ENCODE peak calls at places on chromosomes 12 and 14, in nine cellular contexts. E is prostate gland; U is left ventricle myocardium inferior; K is body of pancreas; Q is lung; X is ascending aorta; Y is K562; B is CD8-positive, alpha-beta T cell; G is tibial artery. T is an unnamed sample.

GRCh38 chr14:95326987-95327386 is 7.3 kb upstream of the CLMN start:
- DNase-seq in E (no peak), U (no peak), K (no peak), Q (no peak), X (no peak), Y (no peak), B (no peak), G (peak; percentile 1), T (no peak)

GRCh38 chr14:62768753-62769152 is 276.5 kb downstream of the KCNH5 start:
- DNase-seq in E (no peak), U (no peak), K (no peak), Q (no peak), X (no peak), Y (no peak), B (no peak), G (no peak), T (no peak)

GRCh38 chr12:93908846-93909592 is 231.8 kb downstream of the CRADD start:
- DNase-seq in E (no peak), U (peak; percentile 40), K (no peak), Q (no peak), X (no peak), Y (no peak), B (no peak), G (no peak), T (no peak)

GRCh38 chr12:5258498-5258897 is 173.4 kb upstream of the NTF3 start:
- DNase-seq in E (peak; percentile 72), U (no peak), K (no peak), Q (no peak), X (no peak), Y (no peak), B (no peak), G (peak; percentile 69), T (no peak)

GRCh38 chr12:70271025-70271424 is 27.8 kb downstream of the CNOT2 start:
- DNase-seq in E (no peak), U (no peak), K (no peak), Q (no peak), X (no peak), Y (no peak), B (no peak), G (no peak), T (no peak)

GRCh38 chr12:75694891-75695290 is 183.5 kb upstream of the KRR1 start:
- DNase-seq in E (no peak), U (no peak), K (no peak), Q (no peak), X (no peak), Y (no peak), B (no peak), G (no peak), T (no peak)

GRCh38 chr14:91980157-91980556 is 32.7 kb upstream of the FBLN5 start:
- DNase-seq in E (no peak), U (no peak), K (no peak), Q (no peak), X (no peak), Y (peak; percentile 11), B (no peak), G (no peak), T (no peak)

GRCh38 chr14:90698379-90698869 is 117.8 kb downstream of the TTC7B start:
- DNase-seq in E (no peak), U (peak; percentile 78), K (peak; percentile 39), Q (no peak), X (no peak), Y (no peak), B (no peak), G (peak; percentile 87), T (no peak)

GRCh38 chr12:120971299-120972180 is 6.8 kb upstream of the HNF1A start:
- DNase-seq in E (peak; percentile 28), U (no peak), K (peak; percentile 29), Q (no peak), X (no peak), Y (peak; percentile 69), B (peak; percentile 11), G (no peak), T (no peak)

GRCh38 chr12:104873374-104873773 is 84.7 kb downstream of the SLC41A2 start:
- DNase-seq in E (no peak), U (no peak), K (no peak), Q (no peak), X (no peak), Y (peak; percentile 14), B (no peak), G (no peak), T (no peak)

GRCh38 chr12:59408431-59408830 is 187.4 kb upstream of the SLC16A7 start:
- DNase-seq in E (no peak), U (no peak), K (no peak), Q (no peak), X (no peak), Y (no peak), B (no peak), G (no peak), T (no peak)

GRCh38 chr14:22839159-22839779 is 2.9 kb downstream of the MMP14 start:
- DNase-seq in E (peak; percentile 63), U (no peak), K (no peak), Q (no peak), X (no peak), Y (no peak), B (no peak), G (peak; percentile 90), T (no peak)

GRCh38 chr12:52334185-52334584 is 13.0 kb upstream of the KRT83 start:
- DNase-seq in E (no peak), U (no peak), K (no peak), Q (no peak), X (no peak), Y (no peak), B (no peak), G (no peak), T (no peak)

DNA sequence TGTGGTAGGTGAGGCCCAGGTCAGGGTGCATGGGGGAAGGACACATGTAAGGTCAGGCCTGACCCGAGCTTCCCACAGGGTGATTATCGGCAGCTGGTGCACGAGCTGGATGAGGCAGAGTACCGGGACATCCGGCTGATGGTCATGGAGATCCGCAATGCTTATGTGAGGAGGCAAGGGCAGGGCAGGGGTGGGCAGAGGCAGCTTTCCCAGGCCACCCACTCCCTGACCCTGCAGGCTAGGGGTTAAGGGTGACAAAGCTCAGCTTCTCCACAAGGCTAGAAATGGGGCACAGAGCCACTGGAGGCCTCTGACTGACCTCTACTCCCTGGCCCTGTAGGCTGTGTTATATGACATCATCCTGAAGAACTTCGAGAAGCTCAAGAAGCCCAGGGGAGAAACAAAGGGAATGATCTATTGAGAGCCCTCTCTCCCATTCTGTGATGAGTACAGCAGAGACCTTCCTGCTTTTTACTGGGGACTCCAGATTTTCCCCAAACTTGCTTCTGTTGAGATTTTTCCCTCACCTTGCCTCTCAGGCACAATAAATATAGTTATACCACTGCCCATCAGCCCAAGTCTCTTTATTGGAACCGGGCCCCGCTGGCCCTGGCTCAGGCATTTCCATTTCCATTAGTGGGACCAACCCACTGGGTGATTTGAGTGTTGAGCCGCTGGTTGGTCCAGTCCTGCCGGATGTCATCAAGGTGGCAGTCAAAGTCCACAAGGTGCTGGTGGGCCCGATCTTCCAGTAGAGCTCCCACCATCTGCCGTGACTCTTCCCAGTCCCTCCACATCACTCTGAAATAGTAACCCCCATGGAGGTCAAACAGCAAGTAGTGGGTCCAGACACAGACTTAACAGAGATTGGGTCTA is 2.6 kb downstream of the PSME1 start:
- DNase-seq in E (no peak), U (no peak), K (no peak), Q (no peak), X (no peak), Y (no peak), B (no peak), G (no peak), T (no peak)
- H3K4me1 ChIP-seq in E (peaks cover 8% of the 10 kb centered on the region), U (peaks cover 70% of the 10 kb centered on the region), K (peaks cover 46% of the 10 kb centered on the region), Q (no peaks in the 10 kb centered on the region), X (peaks cover 9% of the 10 kb centered on the region), Y (peaks cover 19% of the 10 kb centered on the region), B (peaks cover 44% of the 10 kb centered on the region), G (peaks cover 32% of the 10 kb centered on the region), T (peaks cover 39% of the 10 kb centered on the region)

GRCh38 chr14:73744874-73745529 is 30.8 kb upstream of the PNMA1 start:
- DNase-seq in E (peak; percentile 56), U (no peak), K (no peak), Q (peak; percentile 59), X (no peak), Y (no peak), B (no peak), G (no peak), T (no peak)
- H3K4me3 ChIP-seq in E (no peak overlapping the region), U (no peak overlapping the region), K (no peak overlapping the region), Q (no peak overlapping the region), X (no peak overlapping the region), Y (no peak overlapping the region), B (no peak overlapping the region), G (no peak overlapping the region), T (peak overlapping the region; percentile 62)

GRCh38 chr12:122837306-122838265 is 2.3 kb downstream of the HIP1R start:
- DNase-seq in E (no peak), U (no peak), K (peak; percentile 77), Q (no peak), X (no peak), Y (peak; percentile 29), B (no peak), G (no peak), T (no peak)

GRCh38 chr12:122836027-122836921 is 1.0 kb downstream of the HIP1R start:
- DNase-seq in E (peak; percentile 81), U (no peak), K (peak; percentile 70), Q (no peak), X (no peak), Y (peak; percentile 71), B (peak; percentile 40), G (peak; percentile 64), T (no peak)

GRCh38 chr12:122840580-122841513 is 5.6 kb downstream of the HIP1R start:
- DNase-seq in E (no peak), U (no peak), K (no peak), Q (no peak), X (no peak), Y (no peak), B (no peak), G (no peak), T (no peak)

GRCh38 chr12:122839907-122840554 is 4.8 kb downstream of the HIP1R start:
- DNase-seq in E (no peak), U (no peak), K (peak; percentile 15), Q (no peak), X (no peak), Y (no peak), B (no peak), G (no peak), T (no peak)

DNA sequence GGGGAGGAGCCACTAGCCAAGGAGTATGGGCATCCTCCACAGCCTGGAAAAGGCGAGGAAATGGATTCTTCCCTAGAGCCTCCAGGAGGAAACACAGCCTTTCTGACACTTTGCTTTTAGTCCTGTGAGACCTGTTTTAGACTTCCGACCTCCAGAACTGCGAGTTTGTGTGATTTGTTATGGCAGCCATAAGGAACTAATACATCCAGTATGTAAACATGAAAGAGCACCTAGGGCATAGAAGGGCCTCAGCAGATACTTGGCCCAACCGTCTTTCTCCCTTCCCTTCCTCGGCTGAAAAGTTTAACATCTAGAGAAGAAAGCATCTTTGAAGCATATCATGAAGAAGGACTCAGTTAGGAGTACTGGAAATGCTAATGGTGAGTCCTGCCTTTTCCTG is 3.6 kb downstream of the HIP1R start:
- DNase-seq in E (no peak), U (no peak), K (no peak), Q (no peak), X (no peak), Y (no peak), B (no peak), G (no peak), T (no peak)
- H3K27ac ChIP-seq in E (no peak overlapping the region), U (no peak overlapping the region), K (peak overlapping the region; percentile 93), Q (no peak overlapping the region), X (no peak overlapping the region), Y (no peak overlapping the region), B (no peak overlapping the region), G (no peak overlapping the region), T (no peak overlapping the region)

DNA sequence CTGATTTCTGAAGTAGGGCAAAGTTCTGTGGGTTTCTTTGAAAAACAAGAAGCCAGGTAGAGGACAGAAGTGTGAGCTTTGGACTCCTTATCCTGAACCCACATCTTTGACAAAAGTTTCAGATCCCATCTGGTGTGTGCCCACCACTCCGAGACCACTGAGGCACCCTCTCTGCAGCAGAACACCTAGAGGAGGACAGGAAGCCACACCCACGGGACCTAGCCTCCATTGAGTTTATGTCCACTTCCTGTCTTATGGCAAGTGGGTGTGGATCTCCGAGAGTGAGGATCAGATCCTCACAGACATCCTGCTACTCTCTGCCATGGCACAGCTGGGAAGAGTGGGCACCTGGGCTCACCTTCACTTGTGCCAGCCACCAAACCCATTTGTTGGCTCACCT is 16.8 kb upstream of the OR6S1 start:
- DNase-seq in E (no peak), U (no peak), K (no peak), Q (no peak), X (no peak), Y (no peak), B (no peak), G (no peak), T (no peak)
- H3K4me1 ChIP-seq in E (no peaks in the 10 kb centered on the region), U (peaks cover 5% of the 10 kb centered on the region), K (peaks cover 9% of the 10 kb centered on the region), Q (no peaks in the 10 kb centered on the region), X (no peaks in the 10 kb centered on the region), Y (peaks cover 15% of the 10 kb centered on the region), B (peaks cover 15% of the 10 kb centered on the region), G (peaks cover 4% of the 10 kb centered on the region), T (peaks cover 13% of the 10 kb centered on the region)